ENCODE peak calls at places on chromosomes 12 and 14, in ten cellular contexts. O, W, H, L, R, V, S, K, X and J are unnamed samples.

GRCh38 chr14:72737560-72737943 is 156.3 kb downstream of the DPF3 start:
- DNase-seq in O (no peak), W (peak), H (no peak), L (no peak), R (no peak), V (no peak), S (no peak), K (no peak), X (no peak), J (no peak)

GRCh38 chr14:20440882-20441281 is 4.9 kb upstream of the KLHL33 start:
- DNase-seq in O (no peak), W (no peak), H (no peak), L (no peak), R (no peak), V (peak), S (no peak), K (no peak), X (no peak), J (no peak)

GRCh38 chr14:99315197-99315596 is 43.2 kb upstream of the BCL11B start:
- DNase-seq in O (no peak), W (no peak), H (no peak), L (no peak), R (no peak), V (no peak), S (no peak), K (no peak), X (no peak), J (no peak)

GRCh38 chr14:95274283-95274682 is 45.4 kb downstream of the CLMN start:
- DNase-seq in O (no peak), W (no peak), H (peak), L (no peak), R (no peak), V (no peak), S (no peak), K (no peak), X (peak), J (no peak)

GRCh38 chr14:93050761-93051160 is 65.0 kb downstream of the ITPK1 start:
- DNase-seq in O (no peak), W (no peak), H (peak), L (no peak), R (no peak), V (no peak), S (no peak), K (no peak), X (no peak), J (no peak)

GRCh38 chr14:65745396-65746190 is 333.1 kb downstream of the FUT8 start:
- DNase-seq in O (no peak), W (no peak), H (no peak), L (no peak), R (no peak), V (no peak), S (no peak), K (no peak), X (no peak), J (no peak)

GRCh38 chr12:64757778-64758177 is 1.4 kb downstream of the GNS start:
- DNase-seq in O (no peak), W (no peak), H (no peak), L (no peak), R (no peak), V (no peak), S (no peak), K (no peak), X (no peak), J (no peak)

GRCh38 chr14:39603942-39604341 is 171.7 kb upstream of the FBXO33 start:
- DNase-seq in O (no peak), W (no peak), H (no peak), L (no peak), R (no peak), V (no peak), S (no peak), K (no peak), X (no peak), J (no peak)

GRCh38 chr14:32883189-32883588 is 55.5 kb upstream of the NPAS3 start:
- DNase-seq in O (no peak), W (no peak), H (no peak), L (no peak), R (no peak), V (no peak), S (no peak), K (no peak), X (no peak), J (no peak)

GRCh38 chr12:127881371-127882140 is 385.4 kb upstream of the TMEM132C start:
- DNase-seq in O (no peak), W (no peak), H (no peak), L (no peak), R (no peak), V (no peak), S (no peak), K (no peak), X (no peak), J (no peak)

GRCh38 chr12:49553512-49554088 is 14.3 kb downstream of the MCRS1 start:
- DNase-seq in O (peak), W (no peak), H (no peak), L (no peak), R (no peak), V (peak), S (no peak), K (no peak), X (no peak), J (no peak)

GRCh38 chr12:47931187-47931586 is 26.4 kb upstream of the VDR start:
- DNase-seq in O (no peak), W (no peak), H (no peak), L (no peak), R (no peak), V (no peak), S (no peak), K (no peak), X (no peak), J (no peak)

GRCh38 chr12:115313929-115314328 is 630.0 kb upstream of the TBX3 start:
- DNase-seq in O (peak), W (no peak), H (no peak), L (no peak), R (no peak), V (no peak), S (no peak), K (no peak), X (no peak), J (no peak)

DNA sequence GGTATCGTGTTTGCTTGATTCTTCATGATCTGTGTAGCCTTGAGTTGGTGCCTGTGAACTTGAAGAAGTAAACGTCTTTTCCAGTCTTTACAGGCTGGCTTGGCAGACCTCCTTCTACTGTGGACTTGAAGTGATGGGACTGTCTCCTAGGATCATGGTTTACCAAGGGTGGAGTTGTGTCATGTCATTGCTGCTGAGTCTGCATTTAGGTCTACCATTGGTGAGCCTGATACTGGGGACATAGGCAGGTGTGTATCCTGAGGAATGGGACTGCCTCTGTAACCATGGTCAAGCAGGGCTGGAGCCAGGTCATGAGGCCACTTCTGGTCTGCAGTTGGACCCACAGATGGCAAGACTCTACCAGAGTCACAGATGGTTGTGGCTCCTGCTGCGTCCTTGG is 20.7 kb upstream of the PPP1R12A start:
- DNase-seq in O (no peak), W (no peak), H (no peak), L (no peak), R (no peak), V (no peak), S (no peak), K (no peak), X (no peak), J (no peak)
- H3K27ac ChIP-seq in O (no peak), W (no peak), H (no peak), L (no peak), R (no peak), V (no peak), S (no peak), K (no peak), X (no peak), J (no peak)

DNA sequence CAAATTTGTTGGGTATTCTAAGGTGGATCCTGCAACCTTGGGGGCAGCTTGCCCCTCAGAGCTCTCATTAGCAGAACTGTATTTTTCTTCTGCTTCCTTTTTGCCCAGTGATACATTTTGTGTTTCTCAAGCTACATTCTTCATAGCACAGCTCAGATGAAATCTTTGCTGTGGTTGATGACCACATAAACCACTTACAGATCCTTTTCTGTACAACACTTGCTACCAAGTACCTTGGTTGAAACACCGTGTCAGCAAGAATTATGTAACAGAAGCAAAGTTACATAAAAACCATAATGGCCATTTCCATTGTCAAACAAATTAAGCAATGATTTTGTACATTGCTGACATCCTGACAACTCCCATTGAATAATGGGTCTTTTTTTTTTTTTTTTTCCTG is 9.7 kb upstream of the PLBD1 start:
- DNase-seq in O (peak), W (no peak), H (no peak), L (no peak), R (no peak), V (peak), S (no peak), K (no peak), X (no peak), J (no peak)
- H3K27ac ChIP-seq in O (no peak), W (no peak), H (no peak), L (no peak), R (no peak), V (no peak), S (no peak), K (no peak), X (no peak), J (no peak)

DNA sequence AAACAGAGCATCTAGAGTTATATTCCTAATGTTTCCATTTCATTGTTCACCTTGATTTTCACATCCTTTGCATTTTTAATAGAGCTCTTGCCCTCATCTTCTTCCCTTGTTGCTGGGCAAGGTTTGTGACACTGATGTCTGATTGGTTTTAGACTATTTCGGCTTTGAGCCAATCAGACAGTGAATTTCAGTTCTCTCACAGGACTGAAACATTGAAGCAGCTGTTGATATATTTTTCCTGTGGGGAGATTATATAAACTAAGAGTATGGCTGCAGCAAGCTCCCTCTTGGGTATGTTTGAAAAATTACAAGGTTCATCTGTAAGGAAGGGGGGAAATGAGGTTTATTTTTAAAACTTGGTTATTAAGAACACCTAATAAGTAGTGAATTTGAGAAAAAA is 51.2 kb downstream of the ATF7IP start:
- DNase-seq in O (peak), W (no peak), H (no peak), L (no peak), R (peak), V (peak), S (peak), K (no peak), X (no peak), J (no peak)
- H3K27ac ChIP-seq in O (no peak), W (peak), H (peak), L (peak), R (peak), V (peak), S (no peak), K (peak), X (no peak), J (no peak)

GRCh38 chr12:123747309-123747708 is 14.8 kb upstream of the DNAH10 start:
- DNase-seq in O (no peak), W (no peak), H (no peak), L (no peak), R (no peak), V (peak), S (no peak), K (no peak), X (no peak), J (no peak)

GRCh38 chr12:123748171-123748570 is 13.9 kb upstream of the DNAH10 start:
- DNase-seq in O (no peak), W (no peak), H (no peak), L (no peak), R (no peak), V (no peak), S (no peak), K (no peak), X (no peak), J (no peak)

GRCh38 chr12:123741937-123742572 is 20.0 kb upstream of the DNAH10 start:
- DNase-seq in O (no peak), W (no peak), H (no peak), L (no peak), R (no peak), V (no peak), S (no peak), K (no peak), X (no peak), J (no peak)

GRCh38 chr12:123743002-123743401 is 19.1 kb upstream of the DNAH10 start:
- DNase-seq in O (no peak), W (no peak), H (no peak), L (no peak), R (no peak), V (no peak), S (no peak), K (no peak), X (no peak), J (no peak)

DNA sequence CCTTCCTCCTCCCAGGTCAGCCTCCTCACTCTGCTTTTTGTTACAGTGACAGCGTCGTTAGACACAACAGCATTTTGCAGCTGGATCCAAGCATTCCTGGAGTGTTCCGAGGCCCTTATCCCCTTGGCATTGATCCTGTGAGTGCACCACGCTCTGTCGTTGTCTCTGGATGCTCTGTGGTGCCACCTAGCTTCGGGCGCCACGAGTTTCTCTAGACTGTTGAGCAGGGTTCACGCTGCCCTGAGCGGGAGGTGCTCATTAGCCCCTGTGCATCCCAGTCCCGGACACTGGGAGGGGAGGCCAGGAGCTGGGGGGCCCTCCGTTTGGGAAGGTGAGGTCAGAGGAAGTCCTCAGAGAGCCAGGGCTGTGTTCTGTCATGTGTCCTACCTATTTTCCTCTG is 17.3 kb upstream of the DNAH10 start:
- DNase-seq in O (no peak), W (no peak), H (no peak), L (no peak), R (peak), V (no peak), S (no peak), K (no peak), X (no peak), J (no peak)
- H3K27ac ChIP-seq in O (no peak), W (no peak), H (no peak), L (no peak), R (no peak), V (no peak), S (no peak), K (no peak), X (no peak), J (no peak)

DNA sequence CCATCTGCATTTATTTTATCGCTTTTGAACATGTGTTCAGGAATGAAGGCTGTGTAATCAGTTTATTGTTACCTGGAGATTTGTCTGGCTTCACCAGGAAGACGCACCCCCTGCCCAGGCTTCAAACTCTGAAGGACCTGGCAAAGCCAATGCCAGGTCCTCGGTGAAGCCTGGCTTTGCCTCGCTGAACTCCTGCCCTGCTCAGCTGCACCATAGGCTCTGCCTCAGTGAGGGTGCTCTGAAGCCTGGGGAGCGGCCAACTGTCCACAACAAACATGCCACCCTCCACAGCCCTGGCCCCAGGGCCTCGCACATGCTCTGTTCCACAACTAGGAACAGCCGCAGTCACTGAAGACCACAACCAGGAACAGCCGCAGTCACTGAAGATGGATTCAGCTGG is 66.9 kb downstream of the NTF3 start:
- DNase-seq in O (no peak), W (no peak), H (no peak), L (no peak), R (no peak), V (no peak), S (no peak), K (no peak), X (no peak), J (no peak)
- H3K27ac ChIP-seq in O (no peak), W (no peak), H (peak), L (no peak), R (no peak), V (no peak), S (no peak), K (no peak), X (no peak), J (no peak)

DNA sequence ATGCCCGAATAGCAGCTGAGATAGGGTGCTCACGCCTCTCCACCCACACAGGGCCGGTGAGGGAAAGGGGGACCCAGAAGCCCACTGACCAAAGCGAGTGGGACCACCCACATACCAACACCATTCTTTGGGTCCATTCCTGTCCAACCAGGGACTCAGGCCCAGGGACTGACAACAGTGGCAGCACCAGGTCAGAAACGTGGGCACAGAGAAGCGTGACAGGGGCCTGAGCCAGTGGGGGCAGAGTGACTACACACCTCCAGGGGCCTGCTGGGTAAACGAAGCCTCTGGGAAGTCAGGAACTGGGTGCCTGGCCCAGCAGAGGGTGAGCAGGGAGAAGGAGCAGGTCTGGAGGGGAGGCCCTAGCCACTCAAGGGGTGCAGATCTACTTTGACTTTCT is 13.7 kb downstream of the SPRYD3 start:
- DNase-seq in O (no peak), W (peak), H (no peak), L (no peak), R (no peak), V (no peak), S (no peak), K (no peak), X (no peak), J (no peak)
- H3K27ac ChIP-seq in O (no peak), W (peak), H (peak), L (peak), R (no peak), V (no peak), S (no peak), K (peak), X (peak), J (peak)

DNA sequence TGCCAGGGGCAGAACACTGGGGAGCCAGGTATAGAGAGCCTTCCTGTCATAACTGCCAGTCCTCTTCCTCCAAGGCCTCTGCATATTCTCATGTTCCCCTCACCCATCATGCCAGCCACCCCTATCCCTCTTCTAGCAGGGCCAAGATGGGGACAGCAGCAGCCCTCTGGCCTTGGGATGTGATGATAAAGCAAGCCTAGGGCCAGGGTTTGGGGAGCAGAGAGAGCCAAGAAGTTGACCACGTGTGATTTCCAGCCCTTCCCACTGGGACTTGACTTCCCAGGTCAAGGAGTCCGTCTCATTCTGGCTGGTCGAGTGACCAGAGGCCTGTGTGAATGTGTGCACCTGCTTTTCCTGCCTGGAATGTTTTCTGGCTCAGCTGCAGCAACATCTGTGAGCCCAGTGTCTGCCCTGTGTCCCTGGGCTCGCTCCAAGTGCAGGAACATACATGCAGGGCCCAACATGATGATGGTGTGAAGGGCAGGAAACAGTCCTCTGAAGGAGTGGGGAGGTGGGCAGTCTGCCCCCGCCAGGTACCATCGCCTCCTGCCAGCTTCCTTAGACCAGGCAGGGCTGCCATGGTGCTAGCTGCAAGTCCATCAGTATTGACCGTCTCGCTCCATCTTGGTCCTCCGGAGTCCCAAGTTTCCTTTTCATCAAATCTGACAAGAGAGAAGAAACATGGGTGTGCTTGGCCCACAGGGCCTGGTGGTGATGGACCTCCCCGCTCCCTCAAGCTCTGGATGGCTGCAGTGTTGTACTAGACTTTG is 21.0 kb downstream of the VASH1 start:
- DNase-seq in O (no peak), W (peak), H (no peak), L (no peak), R (no peak), V (no peak), S (no peak), K (no peak), X (no peak), J (no peak)
- H3K27ac ChIP-seq in O (no peak), W (peak), H (no peak), L (peak), R (no peak), V (no peak), S (no peak), K (peak), X (no peak), J (peak)

GRCh38 chr12:124401563-124402180 is 106.8 kb downstream of the RFLNA start:
- DNase-seq in O (no peak), W (no peak), H (no peak), L (no peak), R (no peak), V (no peak), S (no peak), K (no peak), X (no peak), J (no peak)
- H3K27ac ChIP-seq in O (no peak), W (no peak), H (peak), L (no peak), R (peak), V (no peak), S (no peak), K (no peak), X (no peak), J (no peak)